ENCODE peak calls at places on chromosome 4, in six cellular contexts. G is globus pallidus, N is mucosa of descending colon, B is NCI-H2107, R is adrenal gland, T is iris pigment epithelial cell. L is an unnamed sample.

GRCh38 chr4:15368906-15369305 is 58.9 kb upstream of the C1QTNF7 start:
- DNase-seq in G (no peak), N (no peak), B (no peak), R (no peak), T (peak; percentile 55), L (no peak)

GRCh38 chr4:143225167-143225566 is 40.5 kb downstream of the USP38 start:
- DNase-seq in G (no peak), N (no peak), B (no peak), R (no peak), T (no peak), L (no peak)

GRCh38 chr4:5018096-5018495 is 1.2 kb downstream of the CYTL1 start:
- DNase-seq in G (no peak), N (no peak), B (no peak), R (no peak), T (peak; percentile 39), L (no peak)

GRCh38 chr4:35494955-35495354 is 749.4 kb downstream of the ARAP2 start:
- DNase-seq in G (no peak), N (peak; percentile 27), B (no peak), R (no peak), T (no peak), L (no peak)

GRCh38 chr4:931194-931959 is 739 bp downstream of the GAK start:
- DNase-seq in G (no peak), N (peak; percentile 75), B (no peak), R (no peak), T (peak; percentile 62), L (peak; percentile 58)

GRCh38 chr4:70902577-70903281 is 560 bp downstream of the MOB1B start:
- DNase-seq in G (peak; percentile 33), N (no peak), B (no peak), R (peak; percentile 61), T (peak; percentile 45), L (peak; percentile 34)

GRCh38 chr4:74044676-74045075 is 6.2 kb upstream of the CXCL3 start:
- DNase-seq in G (no peak), N (no peak), B (no peak), R (no peak), T (peak; percentile 73), L (no peak)

GRCh38 chr4:115054836-115055235 is 58.6 kb downstream of the NDST4 start:
- DNase-seq in G (no peak), N (no peak), B (no peak), R (no peak), T (peak; percentile 0), L (no peak)

GRCh38 chr4:93000914-93001313 is 697.1 kb downstream of the GRID2 start:
- DNase-seq in G (no peak), N (no peak), B (no peak), R (no peak), T (no peak), L (no peak)

GRCh38 chr4:119559044-119559647 is 69.5 kb downstream of the PDE5A start:
- DNase-seq in G (peak; percentile 24), N (no peak), B (no peak), R (no peak), T (peak; percentile 63), L (no peak)

GRCh38 chr4:87122252-87122651 is 98.2 kb downstream of the KLHL8 start:
- DNase-seq in G (no peak), N (no peak), B (no peak), R (no peak), T (peak; percentile 46), L (no peak)

GRCh38 chr4:48047421-48047844 is 30.9 kb downstream of the NIPAL1 start:
- DNase-seq in G (peak; percentile 10), N (no peak), B (no peak), R (no peak), T (peak; percentile 15), L (peak; percentile 36)

GRCh38 chr4:56658410-56659003 is 22.6 kb downstream of the HOPX start:
- DNase-seq in G (no peak), N (no peak), B (no peak), R (no peak), T (no peak), L (no peak)

GRCh38 chr4:176642472-176642871 is 150.2 kb downstream of the VEGFC start:
- DNase-seq in G (no peak), N (no peak), B (no peak), R (no peak), T (no peak), L (no peak)

GRCh38 chr4:164731827-164732474 is 22.0 kb upstream of the SMIM31 start:
- DNase-seq in G (peak; percentile 46), N (no peak), B (no peak), R (peak; percentile 64), T (peak; percentile 40), L (peak; percentile 35)

GRCh38 chr4:13543648-13544555 is at the start of gene NKX3-2:
- DNase-seq in G (no peak), N (no peak), B (no peak), R (no peak), T (no peak), L (no peak)

GRCh38 chr4:10086506-10087120 is 30.0 kb downstream of the WDR1 start:
- DNase-seq in G (no peak), N (peak; percentile 51), B (no peak), R (no peak), T (no peak), L (no peak)

GRCh38 chr4:73978886-73979285 is 2.9 kb downstream of the PF4 start:
- DNase-seq in G (no peak), N (no peak), B (no peak), R (no peak), T (peak; percentile 92), L (no peak)

GRCh38 chr4:81032805-81033684 is 2.5 kb downstream of the BMP3 start:
- DNase-seq in G (no peak), N (no peak), B (no peak), R (no peak), T (no peak), L (peak; percentile 23)

GRCh38 chr4:161496-162284 is 37.4 kb downstream of the ZNF718 start:
- DNase-seq in G (no peak), N (no peak), B (no peak), R (no peak), T (peak; percentile 0), L (no peak)

GRCh38 chr4:10083861-10084641 is 32.5 kb downstream of the WDR1 start:
- DNase-seq in G (no peak), N (peak; percentile 39), B (no peak), R (peak; percentile 50), T (no peak), L (no peak)

GRCh38 chr4:71771613-71772012 is 12.3 kb downstream of the GC start:
- DNase-seq in G (no peak), N (no peak), B (no peak), R (no peak), T (no peak), L (no peak)

GRCh38 chr4:139202984-139203383 is 26.0 kb upstream of the ELF2 start:
- DNase-seq in G (no peak), N (no peak), B (no peak), R (peak; percentile 9), T (no peak), L (no peak)

GRCh38 chr4:87843936-87844335 is 11.2 kb downstream of the MEPE start:
- DNase-seq in G (peak; percentile 62), N (no peak), B (no peak), R (no peak), T (peak; percentile 90), L (no peak)

GRCh38 chr4:14111730-14112171 is 484.2 kb upstream of the BOD1L1 start:
- DNase-seq in G (no peak), N (no peak), B (no peak), R (no peak), T (peak; percentile 60), L (no peak)

GRCh38 chr4:2789351-2789750 is 3.5 kb upstream of the SH3BP2 start:
- DNase-seq in G (no peak), N (peak; percentile 33), B (no peak), R (no peak), T (no peak), L (no peak)

GRCh38 chr4:52234539-52235174 is 183.6 kb downstream of the SPATA18 start:
- DNase-seq in G (peak; percentile 17), N (no peak), B (no peak), R (peak; percentile 53), T (peak; percentile 41), L (no peak)

GRCh38 chr4:7499661-7500060 is 64.9 kb upstream of the PSAPL1 start:
- DNase-seq in G (no peak), N (no peak), B (no peak), R (no peak), T (no peak), L (no peak)